ENCODE peak calls at places on chromosomes 3 and 15, in six cellular contexts. One of them, this sample, is unnamed.

GRCh38 chr15:94185547-94186236 is 45.7 kb upstream of the MCTP2 start:
- DNase-seq in cardiac muscle cell: no peak
- DNase-seq in WTC11: no peak
- DNase-seq in endodermal cell: no peak
- DNase-seq in kidney tubule cell: no peak
- DNase-seq in brain microvascular endothelial cell: no peak
- DNase-seq in this sample: no peak

GRCh38 chr15:83784975-83785374 is 131.1 kb downstream of the ADAMTSL3 start:
- DNase-seq in cardiac muscle cell: no peak
- DNase-seq in kidney tubule cell: peak; percentile 89
- DNase-seq in brain microvascular endothelial cell: no peak
- DNase-seq in WTC11: no peak
- DNase-seq in endodermal cell: no peak
- DNase-seq in this sample: no peak

GRCh38 chr3:176262071-176262470 is 935.2 kb downstream of the TBL1XR1 start:
- DNase-seq in WTC11: no peak
- DNase-seq in kidney tubule cell: no peak
- DNase-seq in brain microvascular endothelial cell: no peak
- DNase-seq in cardiac muscle cell: no peak
- DNase-seq in endodermal cell: no peak
- DNase-seq in this sample: no peak

GRCh38 chr15:44956388-44956787 is at the start of gene TERB2:
- DNase-seq in brain microvascular endothelial cell: no peak
- DNase-seq in endodermal cell: no peak
- DNase-seq in WTC11: no peak
- DNase-seq in cardiac muscle cell: no peak
- DNase-seq in kidney tubule cell: no peak
- DNase-seq in this sample: no peak

GRCh38 chr3:150238995-150239612 is 169.0 kb upstream of the TSC22D2 start:
- DNase-seq in WTC11: peak; percentile 44
- DNase-seq in brain microvascular endothelial cell: no peak
- DNase-seq in endodermal cell: peak; percentile 80
- DNase-seq in kidney tubule cell: peak; percentile 71
- DNase-seq in cardiac muscle cell: peak; percentile 47
- DNase-seq in this sample: no peak

GRCh38 chr3:57961828-57962447 is 46.3 kb upstream of the FLNB start:
- DNase-seq in WTC11: no peak
- DNase-seq in cardiac muscle cell: no peak
- DNase-seq in endodermal cell: peak; percentile 69
- DNase-seq in kidney tubule cell: peak; percentile 60
- DNase-seq in brain microvascular endothelial cell: peak; percentile 47
- DNase-seq in this sample: no peak

GRCh38 chr3:194396897-194397756 is 1.9 kb downstream of the GP5 start:
- DNase-seq in WTC11: peak; percentile 49
- DNase-seq in cardiac muscle cell: no peak
- DNase-seq in brain microvascular endothelial cell: no peak
- DNase-seq in endodermal cell: peak; percentile 82
- DNase-seq in kidney tubule cell: no peak
- DNase-seq in this sample: no peak

GRCh38 chr15:36844453-36845094 is 255.8 kb downstream of the MEIS2 start:
- DNase-seq in cardiac muscle cell: no peak
- DNase-seq in brain microvascular endothelial cell: no peak
- DNase-seq in WTC11: no peak
- DNase-seq in endodermal cell: peak; percentile 47
- DNase-seq in kidney tubule cell: no peak
- DNase-seq in this sample: no peak

GRCh38 chr3:153350420-153350819 is 188.4 kb downstream of the RAP2B start:
- DNase-seq in kidney tubule cell: peak; percentile 70
- DNase-seq in brain microvascular endothelial cell: peak; percentile 45
- DNase-seq in WTC11: no peak
- DNase-seq in cardiac muscle cell: no peak
- DNase-seq in endodermal cell: no peak
- DNase-seq in this sample: no peak

GRCh38 chr3:17491601-17492000 is 250.8 kb downstream of the TBC1D5 start:
- DNase-seq in cardiac muscle cell: no peak
- DNase-seq in WTC11: no peak
- DNase-seq in brain microvascular endothelial cell: peak; percentile 81
- DNase-seq in endodermal cell: no peak
- DNase-seq in kidney tubule cell: peak; percentile 77
- DNase-seq in this sample: no peak

GRCh38 chr3:100756441-100756840 is 47.1 kb downstream of the TFG start:
- DNase-seq in brain microvascular endothelial cell: no peak
- DNase-seq in endodermal cell: no peak
- DNase-seq in cardiac muscle cell: no peak
- DNase-seq in WTC11: no peak
- DNase-seq in kidney tubule cell: no peak
- DNase-seq in this sample: no peak

GRCh38 chr3:38334656-38335055 is 11.9 kb upstream of the XYLB start:
- DNase-seq in kidney tubule cell: peak; percentile 38
- DNase-seq in endodermal cell: no peak
- DNase-seq in WTC11: no peak
- DNase-seq in cardiac muscle cell: peak; percentile 9
- DNase-seq in brain microvascular endothelial cell: no peak
- DNase-seq in this sample: no peak

GRCh38 chr3:124084398-124084881 is 92.5 kb upstream of the ROPN1 start:
- DNase-seq in cardiac muscle cell: no peak
- DNase-seq in brain microvascular endothelial cell: no peak
- DNase-seq in kidney tubule cell: no peak
- DNase-seq in WTC11: no peak
- DNase-seq in endodermal cell: no peak
- DNase-seq in this sample: no peak

GRCh38 chr3:65196663-65197062 is 508.9 kb upstream of the ADAMTS9 start:
- DNase-seq in kidney tubule cell: peak; percentile 86
- DNase-seq in endodermal cell: no peak
- DNase-seq in cardiac muscle cell: no peak
- DNase-seq in WTC11: no peak
- DNase-seq in brain microvascular endothelial cell: no peak
- DNase-seq in this sample: no peak

GRCh38 chr3:141972394-141972793 is 96.0 kb downstream of the ATP1B3 start:
- DNase-seq in brain microvascular endothelial cell: no peak
- DNase-seq in endodermal cell: peak; percentile 72
- DNase-seq in kidney tubule cell: no peak
- DNase-seq in cardiac muscle cell: no peak
- DNase-seq in WTC11: no peak
- DNase-seq in this sample: no peak

GRCh38 chr3:128301186-128302023 is 148.1 kb downstream of the EEFSEC start:
- DNase-seq in WTC11: no peak
- DNase-seq in kidney tubule cell: no peak
- DNase-seq in brain microvascular endothelial cell: no peak
- DNase-seq in endodermal cell: peak; percentile 24
- DNase-seq in cardiac muscle cell: no peak
- DNase-seq in this sample: no peak

GRCh38 chr3:42179110-42179725 is 86.8 kb downstream of the CCK start:
- DNase-seq in kidney tubule cell: peak; percentile 96
- DNase-seq in brain microvascular endothelial cell: peak; percentile 92
- DNase-seq in WTC11: peak; percentile 29
- DNase-seq in endodermal cell: peak; percentile 74
- DNase-seq in cardiac muscle cell: peak; percentile 78
- DNase-seq in this sample: no peak

GRCh38 chr15:52247481-52247880 is 48.1 kb downstream of the MYO5C start:
- DNase-seq in endodermal cell: no peak
- DNase-seq in WTC11: no peak
- DNase-seq in brain microvascular endothelial cell: no peak
- DNase-seq in cardiac muscle cell: no peak
- DNase-seq in kidney tubule cell: no peak
- DNase-seq in this sample: no peak

GRCh38 chr15:68206711-68207151 is 1.6 kb upstream of the CALML4 start:
- DNase-seq in brain microvascular endothelial cell: no peak
- DNase-seq in kidney tubule cell: no peak
- DNase-seq in endodermal cell: peak; percentile 57
- DNase-seq in WTC11: no peak
- DNase-seq in cardiac muscle cell: no peak
- DNase-seq in this sample: no peak

GRCh38 chr3:133662256-133662773 is 574 bp upstream of the TOPBP1 start:
- DNase-seq in kidney tubule cell: peak; percentile 61
- DNase-seq in WTC11: no peak
- DNase-seq in cardiac muscle cell: no peak
- DNase-seq in endodermal cell: peak; percentile 50
- DNase-seq in brain microvascular endothelial cell: peak; percentile 28
- DNase-seq in this sample: no peak

GRCh38 chr15:22981336-22981840 is 1.2 kb upstream of the CYFIP1 start:
- DNase-seq in endodermal cell: peak; percentile 21
- DNase-seq in WTC11: no peak
- DNase-seq in brain microvascular endothelial cell: no peak
- DNase-seq in kidney tubule cell: no peak
- DNase-seq in cardiac muscle cell: no peak
- DNase-seq in this sample: no peak

GRCh38 chr3:53646723-53647122 is 152.3 kb downstream of the CACNA1D start:
- DNase-seq in endodermal cell: no peak
- DNase-seq in brain microvascular endothelial cell: no peak
- DNase-seq in cardiac muscle cell: no peak
- DNase-seq in WTC11: no peak
- DNase-seq in kidney tubule cell: peak; percentile 36
- DNase-seq in this sample: peak; percentile 26

This sample was measured in GM12878.